ENCODE peak calls at places on chromosomes 11 and 22, in five cellular contexts. A, I, C, X and L are unnamed samples. For H3K36me3, H3K27me3 and H3K4me1, the result is how much of the 10 kb centered on the place peaks cover.

GRCh38 chr11:6545917-6546605 is 49.0 kb downstream of the DNHD1 start:
- DNase-seq in A (peak), I (no peak), C (no peak), X (no peak), L (no peak)

GRCh38 chr11:27379449-27379848 is 16.4 kb upstream of the CCDC34 start:
- DNase-seq in A (no peak), I (no peak), C (no peak), X (no peak), L (no peak)

GRCh38 chr11:106070606-106071005 is 6.5 kb downstream of the KBTBD3 start:
- DNase-seq in A (no peak), I (no peak), C (no peak), X (no peak), L (no peak)

GRCh38 chr22:37212174-37212906 is at the start of gene SSTR3:
- DNase-seq in A (peak), I (no peak), C (no peak), X (no peak), L (no peak)

GRCh38 chr22:27088026-27088425 is 430.6 kb downstream of the MIAT start:
- DNase-seq in A (no peak), I (no peak), C (no peak), X (no peak), L (no peak)

GRCh38 chr11:1852885-1853284 is at the start of gene LSP1:
- DNase-seq in A (peak), I (no peak), C (peak), X (no peak), L (no peak)

GRCh38 chr11:19601235-19601634 is 111.4 kb upstream of the NAV2 start:
- DNase-seq in A (no peak), I (no peak), C (no peak), X (no peak), L (no peak)

GRCh38 chr22:30336752-30337460 is 10.2 kb upstream of the TBC1D10A start:
- DNase-seq in A (peak), I (no peak), C (no peak), X (no peak), L (no peak)

GRCh38 chr11:66454253-66454652 is 12.5 kb upstream of the PELI3 start:
- DNase-seq in A (no peak), I (no peak), C (no peak), X (no peak), L (no peak)

GRCh38 chr22:46797355-46797754 is 34.9 kb downstream of the TBC1D22A start:
- DNase-seq in A (no peak), I (peak), C (no peak), X (peak), L (no peak)

GRCh38 chr11:12806113-12806512 is 131.9 kb downstream of the TEAD1 start:
- DNase-seq in A (no peak), I (no peak), C (no peak), X (peak), L (peak)

GRCh38 chr22:17606472-17606871 is 22.1 kb downstream of the ATP6V1E1 start:
- DNase-seq in A (no peak), I (no peak), C (no peak), X (no peak), L (no peak)

GRCh38 chr22:47659467-47660302 is 897.2 kb downstream of the TBC1D22A start:
- DNase-seq in A (no peak), I (no peak), C (no peak), X (no peak), L (no peak)

GRCh38 chr11:108871152-108871551 is 206.3 kb downstream of the DDX10 start:
- DNase-seq in A (no peak), I (peak), C (no peak), X (peak), L (no peak)

GRCh38 chr22:17781319-17782031 is 7.2 kb upstream of the BID start:
- DNase-seq in A (peak), I (peak), C (peak), X (peak), L (no peak)

GRCh38 chr22:30582788-30583575 is 8.5 kb upstream of the GAL3ST1 start:
- DNase-seq in A (no peak), I (no peak), C (no peak), X (no peak), L (no peak)

GRCh38 chr11:128465946-128466688 is 121.2 kb downstream of the ETS1 start:
- DNase-seq in A (no peak), I (no peak), C (no peak), X (no peak), L (no peak)
- H3K36me3 ChIP-seq in A (under half), I (half or more), C (half or more), X (half or more), L (under half)

DNA sequence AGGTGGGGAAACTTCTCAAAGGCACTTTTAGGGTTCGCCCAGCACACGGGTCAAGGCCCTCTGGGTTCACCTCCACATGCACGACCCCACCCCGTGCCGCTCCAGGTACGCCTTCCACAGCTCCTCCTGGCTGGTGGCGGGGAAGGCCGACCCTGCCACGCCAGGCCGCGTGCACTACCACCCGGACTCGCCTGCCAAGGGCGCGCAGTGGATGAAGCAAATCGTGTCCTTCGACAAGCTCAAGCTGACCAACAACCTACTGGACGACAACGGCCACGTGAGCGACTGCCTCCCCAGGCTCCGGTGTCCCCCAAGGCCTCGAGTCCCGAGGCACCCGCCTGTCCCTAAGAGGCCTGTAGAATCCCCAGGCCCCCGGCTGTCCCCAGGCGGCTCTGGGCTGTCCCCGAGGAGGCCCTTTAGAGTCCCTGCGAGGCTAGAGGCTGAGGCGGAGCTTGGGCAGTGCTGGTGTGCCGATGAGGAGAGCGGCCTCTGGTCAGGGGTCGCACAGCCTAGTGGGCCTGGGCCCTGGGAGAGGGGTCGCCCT is 3.5 kb downstream of the TBX1 start:
- DNase-seq in A (no peak), I (no peak), C (no peak), X (no peak), L (no peak)
- H3K27me3 ChIP-seq in A (under half), I (under half), C (under half), X (half or more), L (under half)

GRCh38 chr11:48036466-48036865 is 56.1 kb downstream of the PTPRJ start:
- DNase-seq in A (no peak), I (no peak), C (no peak), X (no peak), L (no peak)
- H3K4me1 ChIP-seq in A (under half), I (under half), C (under half), X (under half), L (under half)

GRCh38 chr22:43972931-43973330 is 17.7 kb downstream of the SAMM50 start:
- DNase-seq in A (no peak), I (no peak), C (no peak), X (no peak), L (no peak)
- H3K36me3 ChIP-seq in A (half or more), I (half or more), C (half or more), X (half or more), L (half or more)

DNA sequence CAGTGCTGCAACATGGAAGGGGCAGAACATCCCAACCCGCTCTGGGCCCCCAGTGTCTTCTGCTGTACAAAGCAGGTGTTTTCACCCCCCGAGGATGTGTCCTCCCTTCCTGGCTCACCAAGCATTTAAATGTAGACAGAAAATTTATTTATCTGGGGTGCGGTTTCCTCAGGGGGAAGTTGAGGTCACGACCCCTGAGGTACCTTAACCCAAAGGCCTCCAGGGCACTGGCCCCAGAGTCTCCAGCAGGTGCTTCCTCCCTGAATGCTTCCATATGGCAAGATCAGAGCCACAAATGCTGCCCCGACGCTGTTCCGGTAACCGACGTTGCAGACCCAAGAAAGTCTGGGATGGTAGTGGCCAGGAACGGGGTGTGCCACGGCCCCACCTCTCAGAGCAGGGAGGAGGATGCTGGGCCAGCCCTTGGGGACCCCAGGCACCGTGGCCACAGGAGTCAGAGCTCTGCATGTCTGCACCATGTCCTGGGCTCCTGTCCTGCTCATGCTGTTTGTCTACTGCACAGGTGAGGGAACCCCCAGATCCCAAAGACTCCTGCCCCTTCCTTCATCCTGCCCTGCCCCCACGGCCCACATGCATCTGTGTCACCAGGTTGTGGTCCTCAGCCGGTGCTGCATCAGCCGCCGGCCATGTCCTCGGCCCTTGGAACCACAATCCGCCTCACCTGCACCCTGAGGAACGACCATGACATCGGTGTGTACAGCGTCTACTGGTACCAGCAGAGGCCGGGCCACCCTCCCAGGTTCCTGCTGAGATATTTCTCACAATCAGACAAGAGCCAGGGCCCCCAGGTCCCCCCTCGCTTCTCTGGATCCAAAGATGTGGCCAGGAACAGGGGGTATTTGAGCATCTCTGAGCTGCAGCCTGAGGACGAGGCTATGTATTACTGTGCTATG is at the start of gene VPREB1:
- DNase-seq in A (no peak), I (peak), C (no peak), X (no peak), L (no peak)
- H3K27me3 ChIP-seq in A (under half), I (under half), C (under half), X (half or more), L (under half)

DNA sequence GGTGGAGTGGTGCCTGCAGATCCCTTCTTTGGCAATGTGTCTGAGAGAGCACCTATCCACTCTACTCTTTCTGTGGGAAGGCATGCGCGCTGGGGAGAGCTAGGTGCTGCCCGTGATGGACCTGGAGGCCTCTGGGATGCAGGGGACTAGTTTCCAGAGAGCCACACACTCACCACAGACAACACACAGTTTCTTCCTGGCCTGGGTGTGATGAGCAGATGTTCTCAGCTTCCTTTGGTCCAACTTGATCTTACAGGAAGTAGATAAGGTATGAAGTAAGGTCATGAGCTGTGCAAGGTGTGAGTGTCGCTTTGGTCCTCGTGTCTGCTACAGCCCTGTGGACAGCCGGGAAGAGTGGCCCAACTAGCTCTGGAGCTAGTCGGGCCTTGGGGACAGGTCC is 27.3 kb upstream of the SUSD2 start:
- DNase-seq in A (no peak), I (no peak), C (no peak), X (no peak), L (no peak)
- H3K4me1 ChIP-seq in A (under half), I (half or more), C (half or more), X (under half), L (under half)

DNA sequence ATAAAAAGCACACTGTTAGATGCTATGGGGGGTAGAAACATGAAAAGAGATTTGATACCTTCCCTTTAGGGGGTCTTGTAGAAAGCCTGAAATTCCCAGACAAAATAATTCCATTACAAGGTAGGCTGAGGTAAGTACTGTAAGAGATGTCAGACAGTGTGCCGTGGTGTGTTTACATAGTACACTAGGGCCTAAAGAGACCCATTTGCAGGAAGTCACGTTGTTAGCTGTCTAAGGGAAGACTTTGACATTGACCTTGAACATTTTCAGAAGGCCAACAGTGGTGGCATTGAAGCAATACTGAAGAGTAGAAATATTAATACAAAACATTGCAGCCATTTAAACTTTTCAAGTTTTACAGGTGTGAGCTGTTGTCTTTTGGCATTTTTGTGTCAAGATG is 30.8 kb downstream of the EXT2 start:
- DNase-seq in A (no peak), I (no peak), C (no peak), X (no peak), L (no peak)
- H3K36me3 ChIP-seq in A (half or more), I (half or more), C (under half), X (half or more), L (under half)

GRCh38 chr22:42365337-42365865 is 66.8 kb downstream of the NFAM1 start:
- DNase-seq in A (no peak), I (no peak), C (no peak), X (no peak), L (no peak)
- H3K27me3 ChIP-seq in A (under half), I (under half), C (under half), X (half or more), L (under half)

GRCh38 chr22:44402196-44403111 is 89.7 kb upstream of the SHISAL1 start:
- DNase-seq in A (peak), I (no peak), C (no peak), X (no peak), L (no peak)
- H3K4me1 ChIP-seq in A (under half), I (under half), C (under half), X (under half), L (under half)

GRCh38 chr11:111845256-111846028 is 25.9 kb downstream of the ALG9 start:
- DNase-seq in A (no peak), I (no peak), C (no peak), X (peak), L (no peak)
- H3K36me3 ChIP-seq in A (half or more), I (under half), C (under half), X (under half), L (under half)